ENCODE peak calls at places on chromosome 7, in seven cellular contexts. G is heart left ventricle, K is left ventricle myocardium superior, B is HS-27A, C is neural crest cell, F is AG04450, O is GOT3. Q is an unnamed sample.

GRCh38 chr7:75572396-75572795 is 80.3 kb downstream of the SPDYE5 start:
- DNase-seq in G (no peak), K (no peak), B (no peak), C (no peak), F (no peak), O (no peak), Q (no peak)

GRCh38 chr7:150858236-150859197 is 6.2 kb downstream of the AOC1 start:
- DNase-seq in G (no peak), K (no peak), B (no peak), C (no peak), F (no peak), O (no peak), Q (no peak)

GRCh38 chr7:69177941-69178494 is 420.3 kb upstream of the AUTS2 start:
- DNase-seq in G (no peak), K (no peak), B (no peak), C (no peak), F (no peak), O (no peak), Q (no peak)

GRCh38 chr7:76294344-76295024 is 8.0 kb upstream of the HSPB1 start:
- DNase-seq in G (peak; percentile 98), K (peak; percentile 98), B (peak; percentile 89), C (peak; percentile 42), F (peak; percentile 83), O (peak; percentile 77), Q (peak; percentile 95)

GRCh38 chr7:80859272-80859970 is 59.4 kb downstream of the SEMA3C start:
- DNase-seq in G (peak; percentile 33), K (no peak), B (no peak), C (no peak), F (no peak), O (no peak), Q (no peak)

GRCh38 chr7:79909124-79909641 is 225.4 kb upstream of the GNAI1 start:
- DNase-seq in G (no peak), K (no peak), B (no peak), C (no peak), F (no peak), O (no peak), Q (no peak)

GRCh38 chr7:99786726-99787300 is 2.8 kb upstream of the CYP3A4 start:
- DNase-seq in G (no peak), K (no peak), B (no peak), C (no peak), F (no peak), O (no peak), Q (no peak)

GRCh38 chr7:143490719-143491306 is 13.1 kb downstream of the TAS2R41 start:
- DNase-seq in G (peak; percentile 30), K (no peak), B (no peak), C (no peak), F (no peak), O (no peak), Q (no peak)

GRCh38 chr7:39735903-39736302 is 112.5 kb downstream of the RALA start:
- DNase-seq in G (no peak), K (no peak), B (no peak), C (no peak), F (no peak), O (no peak), Q (no peak)

GRCh38 chr7:43756368-43757072 is 2.0 kb upstream of the BLVRA start:
- DNase-seq in G (no peak), K (no peak), B (no peak), C (no peak), F (peak; percentile 59), O (peak; percentile 21), Q (no peak)

GRCh38 chr7:150956395-150957118 is 21.6 kb downstream of the KCNH2 start:
- DNase-seq in G (peak; percentile 23), K (no peak), B (no peak), C (no peak), F (no peak), O (no peak), Q (no peak)

GRCh38 chr7:2138146-2138765 is 94.5 kb downstream of the MAD1L1 start:
- DNase-seq in G (no peak), K (no peak), B (no peak), C (peak; percentile 43), F (no peak), O (no peak), Q (no peak)

GRCh38 chr7:2759736-2760097 is 71.7 kb downstream of the AMZ1 start:
- DNase-seq in G (no peak), K (peak; percentile 43), B (no peak), C (no peak), F (no peak), O (no peak), Q (peak; percentile 26)

GRCh38 chr7:149750122-149750845 is 23.1 kb downstream of the ZNF467 start:
- DNase-seq in G (no peak), K (no peak), B (no peak), C (no peak), F (no peak), O (no peak), Q (no peak)

Q was measured in NCI-H2107.